ENCODE peak calls at places on chromosome X, in seven cellular contexts. One of them, this sample, is unnamed.

GRCh38 chrX:118350221-118350620 is 4.3 kb downstream of the WDR44 start:
- DNase-seq in GM23248: peak
- DNase-seq in neural progenitor cell: no peak
- DNase-seq in hepatocyte: no peak
- DNase-seq in GM23338: no peak
- DNase-seq in MM.1S: peak
- DNase-seq in HCT116: no peak
- DNase-seq in this sample: no peak

GRCh38 chrX:143854006-143854405 is 29.9 kb upstream of the UBE2NL start:
- DNase-seq in GM23248: peak
- DNase-seq in neural progenitor cell: no peak
- DNase-seq in hepatocyte: no peak
- DNase-seq in GM23338: no peak
- DNase-seq in MM.1S: no peak
- DNase-seq in HCT116: no peak
- DNase-seq in this sample: peak

GRCh38 chrX:44903107-44903506 is 30.1 kb downstream of the KDM6A start:
- DNase-seq in GM23248: peak
- DNase-seq in neural progenitor cell: no peak
- DNase-seq in hepatocyte: no peak
- DNase-seq in GM23338: no peak
- DNase-seq in MM.1S: no peak
- DNase-seq in HCT116: peak
- DNase-seq in this sample: peak

GRCh38 chrX:31545726-31546125 is 473.9 kb upstream of the FTHL17 start:
- DNase-seq in GM23248: peak
- DNase-seq in neural progenitor cell: no peak
- DNase-seq in hepatocyte: no peak
- DNase-seq in GM23338: no peak
- DNase-seq in MM.1S: no peak
- DNase-seq in HCT116: no peak
- DNase-seq in this sample: no peak

GRCh38 chrX:123976671-123977316 is 15.3 kb downstream of the STAG2 start:
- DNase-seq in GM23248: peak
- DNase-seq in neural progenitor cell: no peak
- DNase-seq in hepatocyte: peak
- DNase-seq in GM23338: peak
- DNase-seq in MM.1S: no peak
- DNase-seq in HCT116: no peak
- DNase-seq in this sample: peak

GRCh38 chrX:17737707-17738001 is 361 bp downstream of the SCML1 start:
- DNase-seq in GM23248: no peak
- DNase-seq in neural progenitor cell: no peak
- DNase-seq in hepatocyte: no peak
- DNase-seq in GM23338: no peak
- DNase-seq in MM.1S: peak
- DNase-seq in HCT116: no peak
- DNase-seq in this sample: no peak

GRCh38 chrX:102712967-102713677 is 874 bp downstream of the GPRASP2 start:
- DNase-seq in GM23248: peak
- DNase-seq in neural progenitor cell: peak
- DNase-seq in hepatocyte: peak
- DNase-seq in GM23338: peak
- DNase-seq in MM.1S: no peak
- DNase-seq in HCT116: no peak
- DNase-seq in this sample: peak

GRCh38 chrX:46837543-46838481 is 969 bp downstream of the RP2 start:
- DNase-seq in GM23248: peak
- DNase-seq in neural progenitor cell: no peak
- DNase-seq in hepatocyte: peak
- DNase-seq in GM23338: no peak
- DNase-seq in MM.1S: peak
- DNase-seq in HCT116: no peak
- DNase-seq in this sample: peak

GRCh38 chrX:74453178-74453577 is 31.9 kb downstream of the SLC16A2 start:
- DNase-seq in GM23248: no peak
- DNase-seq in neural progenitor cell: no peak
- DNase-seq in hepatocyte: no peak
- DNase-seq in GM23338: no peak
- DNase-seq in MM.1S: no peak
- DNase-seq in HCT116: no peak
- DNase-seq in this sample: peak

GRCh38 chrX:66074920-66075879 is 35.3 kb upstream of the VSIG4 start:
- DNase-seq in GM23248: no peak
- DNase-seq in neural progenitor cell: no peak
- DNase-seq in hepatocyte: no peak
- DNase-seq in GM23338: no peak
- DNase-seq in MM.1S: no peak
- DNase-seq in HCT116: no peak
- DNase-seq in this sample: peak

GRCh38 chrX:1424452-1424851 is 28.3 kb downstream of the ASMTL start:
- DNase-seq in GM23248: no peak
- DNase-seq in neural progenitor cell: no peak
- DNase-seq in hepatocyte: no peak
- DNase-seq in GM23338: no peak
- DNase-seq in MM.1S: no peak
- DNase-seq in HCT116: no peak
- DNase-seq in this sample: no peak

GRCh38 chrX:1422135-1422465 is 30.2 kb upstream of the SLC25A6 start:
- DNase-seq in GM23248: no peak
- DNase-seq in neural progenitor cell: no peak
- DNase-seq in hepatocyte: no peak
- DNase-seq in GM23338: no peak
- DNase-seq in MM.1S: no peak
- DNase-seq in HCT116: no peak
- DNase-seq in this sample: no peak

GRCh38 chrX:1421433-1422134 is 29.7 kb upstream of the SLC25A6 start:
- DNase-seq in GM23248: no peak
- DNase-seq in neural progenitor cell: no peak
- DNase-seq in hepatocyte: no peak
- DNase-seq in GM23338: no peak
- DNase-seq in MM.1S: no peak
- DNase-seq in HCT116: no peak
- DNase-seq in this sample: no peak

GRCh38 chrX:1425381-1425780 is 27.3 kb downstream of the ASMTL start:
- DNase-seq in GM23248: no peak
- DNase-seq in neural progenitor cell: no peak
- DNase-seq in hepatocyte: no peak
- DNase-seq in GM23338: no peak
- DNase-seq in MM.1S: no peak
- DNase-seq in HCT116: no peak
- DNase-seq in this sample: no peak

GRCh38 chrX:1423215-1423614 is 29.5 kb downstream of the ASMTL start:
- DNase-seq in GM23248: no peak
- DNase-seq in neural progenitor cell: no peak
- DNase-seq in hepatocyte: no peak
- DNase-seq in GM23338: no peak
- DNase-seq in MM.1S: no peak
- DNase-seq in HCT116: no peak
- DNase-seq in this sample: no peak
- TF ChIP-seq EZH2 in GM23248: no peak
- TF ChIP-seq EZH2 in neural progenitor cell: no peak
- TF ChIP-seq EZH2 in hepatocyte: no peak
- TF ChIP-seq EZH2 in GM23338: no peak
- TF ChIP-seq EZH2 in MM.1S: no peak
- TF ChIP-seq EZH2 in HCT116: no peak
- TF ChIP-seq EZH2 in this sample: no peak

GRCh38 chrX:27882695-27883094 is 74.9 kb downstream of the MAGEB10 start:
- DNase-seq in GM23248: no peak
- DNase-seq in neural progenitor cell: no peak
- DNase-seq in hepatocyte: no peak
- DNase-seq in GM23338: no peak
- DNase-seq in MM.1S: no peak
- DNase-seq in HCT116: no peak
- DNase-seq in this sample: no peak

GRCh38 chrX:27884654-27885053 is 76.9 kb downstream of the MAGEB10 start:
- DNase-seq in GM23248: no peak
- DNase-seq in neural progenitor cell: no peak
- DNase-seq in hepatocyte: no peak
- DNase-seq in GM23338: peak
- DNase-seq in MM.1S: no peak
- DNase-seq in HCT116: no peak
- DNase-seq in this sample: no peak

GRCh38 chrX:27878862-27879261 is 71.1 kb downstream of the MAGEB10 start:
- DNase-seq in GM23248: no peak
- DNase-seq in neural progenitor cell: no peak
- DNase-seq in hepatocyte: no peak
- DNase-seq in GM23338: no peak
- DNase-seq in MM.1S: no peak
- DNase-seq in HCT116: no peak
- DNase-seq in this sample: no peak

GRCh38 chrX:27883468-27884092 is 75.8 kb downstream of the MAGEB10 start:
- DNase-seq in GM23248: no peak
- DNase-seq in neural progenitor cell: peak
- DNase-seq in hepatocyte: no peak
- DNase-seq in GM23338: peak
- DNase-seq in MM.1S: no peak
- DNase-seq in HCT116: no peak
- DNase-seq in this sample: no peak
- TF ChIP-seq EZH2phosphoT487 in GM23248: no peak
- TF ChIP-seq EZH2phosphoT487 in neural progenitor cell: no peak
- TF ChIP-seq EZH2phosphoT487 in hepatocyte: no peak
- TF ChIP-seq EZH2phosphoT487 in GM23338: no peak
- TF ChIP-seq EZH2phosphoT487 in MM.1S: no peak
- TF ChIP-seq EZH2phosphoT487 in HCT116: no peak
- TF ChIP-seq EZH2phosphoT487 in this sample: no peak

DNA sequence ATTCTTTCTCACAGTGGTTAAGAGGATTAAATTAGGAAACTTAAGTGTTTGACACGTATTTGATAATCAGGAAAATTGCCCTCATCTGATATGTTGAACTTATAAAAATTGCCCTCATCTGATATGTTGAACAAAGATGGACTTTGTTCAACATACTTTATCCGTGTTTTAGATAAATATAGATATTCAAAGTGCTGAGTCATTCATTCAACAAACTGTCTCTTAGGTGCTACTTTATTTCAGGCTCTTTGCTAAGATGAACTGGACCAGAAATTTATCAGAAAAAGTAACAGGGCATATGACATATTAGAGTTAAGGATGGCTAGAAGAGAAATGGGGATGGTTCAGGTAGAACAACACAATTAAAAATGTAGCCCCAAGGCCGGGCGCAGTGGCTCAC is 81.7 kb downstream of the IL1RAPL1 start:
- DNase-seq in GM23248: no peak
- DNase-seq in neural progenitor cell: no peak
- DNase-seq in hepatocyte: no peak
- DNase-seq in GM23338: no peak
- DNase-seq in MM.1S: no peak
- DNase-seq in HCT116: no peak
- DNase-seq in this sample: no peak
- TF ChIP-seq EZH2 in GM23248: no peak
- TF ChIP-seq EZH2 in neural progenitor cell: no peak
- TF ChIP-seq EZH2 in hepatocyte: no peak
- TF ChIP-seq EZH2 in GM23338: no peak
- TF ChIP-seq EZH2 in MM.1S: no peak
- TF ChIP-seq EZH2 in HCT116: no peak
- TF ChIP-seq EZH2 in this sample: no peak

GRCh38 chrX:13123857-13124345 is 79.5 kb upstream of the FAM9C start:
- DNase-seq in GM23248: peak
- DNase-seq in neural progenitor cell: no peak
- DNase-seq in hepatocyte: no peak
- DNase-seq in GM23338: no peak
- DNase-seq in MM.1S: no peak
- DNase-seq in HCT116: no peak
- DNase-seq in this sample: peak
- TF ChIP-seq EZH2phosphoT487 in GM23248: no peak
- TF ChIP-seq EZH2phosphoT487 in neural progenitor cell: no peak
- TF ChIP-seq EZH2phosphoT487 in hepatocyte: no peak
- TF ChIP-seq EZH2phosphoT487 in GM23338: no peak
- TF ChIP-seq EZH2phosphoT487 in MM.1S: no peak
- TF ChIP-seq EZH2phosphoT487 in HCT116: no peak
- TF ChIP-seq EZH2phosphoT487 in this sample: no peak

DNA sequence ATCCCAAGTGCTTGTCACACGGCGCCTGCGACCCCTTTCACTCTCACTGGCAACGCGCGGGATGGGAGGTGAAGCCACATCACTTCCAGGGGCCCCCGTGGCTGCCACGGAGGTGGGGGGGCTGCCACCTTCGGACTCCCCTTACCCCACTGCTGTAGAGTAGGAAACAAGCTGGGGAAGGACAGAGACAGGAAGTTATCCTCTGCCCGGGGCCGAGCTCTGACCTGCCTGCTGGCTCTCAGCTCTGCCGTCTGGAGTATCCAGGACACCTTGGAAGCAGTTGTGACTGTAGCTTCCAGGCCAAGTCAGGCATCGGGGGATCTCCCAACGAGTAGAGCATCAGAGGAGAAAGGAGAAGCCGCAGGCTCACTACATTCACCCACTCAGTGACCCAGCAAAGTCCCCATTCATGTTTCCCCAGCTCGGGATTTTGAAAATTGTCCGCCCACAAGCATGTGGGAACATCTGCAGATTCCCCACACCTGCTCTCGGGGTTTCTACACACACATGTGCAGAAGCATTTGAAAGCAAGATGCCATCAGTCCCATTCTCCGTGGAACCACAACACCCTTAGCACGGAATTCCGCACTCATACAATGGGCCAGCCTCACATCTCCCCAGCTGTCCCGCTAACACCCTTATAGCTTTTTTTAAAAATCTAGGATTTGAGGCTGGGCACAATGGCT is 10.8 kb downstream of the PDZD4 start:
- DNase-seq in GM23248: no peak
- DNase-seq in neural progenitor cell: no peak
- DNase-seq in hepatocyte: no peak
- DNase-seq in GM23338: no peak
- DNase-seq in MM.1S: no peak
- DNase-seq in HCT116: no peak
- DNase-seq in this sample: no peak
- TF ChIP-seq EZH2 in GM23248: no peak
- TF ChIP-seq EZH2 in neural progenitor cell: no peak
- TF ChIP-seq EZH2 in hepatocyte: no peak
- TF ChIP-seq EZH2 in GM23338: no peak
- TF ChIP-seq EZH2 in MM.1S: no peak
- TF ChIP-seq EZH2 in HCT116: no peak
- TF ChIP-seq EZH2 in this sample: no peak

GRCh38 chrX:40325161-40325560 is 227.4 kb upstream of the BCOR start:
- DNase-seq in GM23248: no peak
- DNase-seq in neural progenitor cell: no peak
- DNase-seq in hepatocyte: no peak
- DNase-seq in GM23338: no peak
- DNase-seq in MM.1S: no peak
- DNase-seq in HCT116: no peak
- DNase-seq in this sample: no peak
- TF ChIP-seq EZH2phosphoT487 in GM23248: no peak
- TF ChIP-seq EZH2phosphoT487 in neural progenitor cell: no peak
- TF ChIP-seq EZH2phosphoT487 in hepatocyte: no peak
- TF ChIP-seq EZH2phosphoT487 in GM23338: no peak
- TF ChIP-seq EZH2phosphoT487 in MM.1S: no peak
- TF ChIP-seq EZH2phosphoT487 in HCT116: no peak
- TF ChIP-seq EZH2phosphoT487 in this sample: no peak